ENCODE peak calls at places on chromosomes 3 and 15, in four cellular contexts. W is heart right ventricle; I is body of pancreas; E is activated naive CD4-positive, alpha-beta T cell. C is an unnamed sample.

GRCh38 chr15:38517312-38517711 is 47.3 kb downstream of the RASGRP1 start:
- DNase-seq in I (no peak), W (no peak), E (no peak), C (no peak)

GRCh38 chr15:74725241-74725774 is at the start of gene CYP1A1:
- DNase-seq in E (peak; percentile 24), I (peak; percentile 69), W (peak; percentile 28), C (peak; percentile 40)

GRCh38 chr3:129943020-129943419 is 31.5 kb upstream of the TRH start:
- DNase-seq in E (no peak), I (no peak), W (no peak), C (no peak)

GRCh38 chr15:84736375-84736774 is 12.0 kb upstream of the ZNF592 start:
- DNase-seq in W (no peak), E (peak; percentile 52), I (no peak), C (no peak)

GRCh38 chr15:66912001-66912400 is 153.4 kb upstream of the SMAD3 start:
- DNase-seq in W (no peak), E (peak; percentile 4), I (no peak), C (no peak)

GRCh38 chr3:159929181-159929893 is 59.3 kb upstream of the IL12A start:
- DNase-seq in I (no peak), E (no peak), W (peak; percentile 20), C (no peak)

GRCh38 chr3:7589526-7589925 is 728.6 kb downstream of the GRM7 start:
- DNase-seq in W (no peak), I (no peak), E (no peak), C (no peak)

GRCh38 chr3:11201246-11202024 is 47.1 kb downstream of the HRH1 start:
- DNase-seq in W (no peak), I (peak; percentile 22), E (no peak), C (no peak)

GRCh38 chr15:69758291-69758771 is 305.7 kb downstream of the RPLP1 start:
- DNase-seq in W (no peak), E (no peak), I (no peak), C (no peak)

GRCh38 chr3:37905987-37906674 is 44.5 kb downstream of the CTDSPL start:
- DNase-seq in W (no peak), E (no peak), I (no peak), C (no peak)

GRCh38 chr3:192831111-192831644 is 86.5 kb downstream of the MB21D2 start:
- DNase-seq in W (no peak), I (no peak), E (no peak), C (no peak)

GRCh38 chr15:75786564-75786925 is 56.7 kb upstream of the UBE2Q2 start:
- DNase-seq in E (no peak), I (no peak), W (no peak), C (no peak)

GRCh38 chr15:35674873-35675781 is 129.2 kb upstream of the DPH6 start:
- DNase-seq in E (no peak), W (no peak), I (no peak), C (no peak)

GRCh38 chr15:28876131-28876844 is 9.5 kb upstream of the APBA2 start:
- DNase-seq in E (peak; percentile 9), W (no peak), I (no peak), C (no peak)

GRCh38 chr15:29589975-29590374 is 232.3 kb downstream of the TJP1 start:
- DNase-seq in E (no peak), I (no peak), W (no peak), C (no peak)

GRCh38 chr3:24235121-24235520 is 259.5 kb downstream of the THRB start:
- DNase-seq in I (peak; percentile 19), W (no peak), E (no peak), C (no peak)

GRCh38 chr3:125203731-125204130 is 8.8 kb downstream of the SLC12A8 start:
- DNase-seq in W (no peak), E (no peak), I (no peak), C (no peak)

GRCh38 chr3:184642623-184643308 is 69.1 kb downstream of the MAGEF1 start:
- DNase-seq in E (no peak), I (no peak), W (no peak), C (no peak)

GRCh38 chr3:166810741-166811445 is 569.2 kb downstream of the ZBBX start:
- DNase-seq in W (no peak), E (no peak), I (no peak), C (no peak)

GRCh38 chr3:72372161-72372560 is 476.1 kb downstream of the SHQ1 start:
- DNase-seq in E (no peak), W (no peak), I (no peak), C (no peak)

GRCh38 chr15:99962006-99962561 is 228.8 kb upstream of the LYSMD4 start:
- DNase-seq in E (no peak), W (no peak), I (no peak), C (no peak)

GRCh38 chr3:29642393-29643033 is 361.6 kb downstream of the RBMS3 start:
- DNase-seq in I (no peak), W (no peak), E (no peak), C (no peak)

GRCh38 chr3:50355829-50356552 is 3.3 kb downstream of the TMEM115 start:
- DNase-seq in W (no peak), E (no peak), I (peak; percentile 45), C (no peak)

GRCh38 chr15:28255965-28256364 is 66.0 kb downstream of the HERC2 start:
- DNase-seq in W (no peak), E (no peak), I (no peak), C (no peak)

GRCh38 chr15:101810905-101811304 is 1.1 kb upstream of the OR4F15 start:
- DNase-seq in I (no peak), W (no peak), E (no peak), C (no peak)

GRCh38 chr15:39447431-39447830 is 133.4 kb upstream of the THBS1 start:
- DNase-seq in E (no peak), W (no peak), I (no peak), C (no peak)

GRCh38 chr3:184748219-184749135 is 36.6 kb upstream of the MAGEF1 start:
- DNase-seq in I (peak; percentile 35), E (no peak), W (no peak), C (no peak)

GRCh38 chr3:132978464-132978863 is 59.7 kb upstream of the TMEM108 start:
- DNase-seq in E (no peak), W (no peak), I (no peak), C (no peak)

GRCh38 chr3:49930922-49931321 is 1.3 kb upstream of the MON1A start:
- DNase-seq in W (no peak), I (peak; percentile 29), E (no peak), C (no peak)

GRCh38 chr3:127588675-127589577 is 1.6 kb downstream of the TPRA1 start:
- DNase-seq in W (no peak), E (no peak), I (peak; percentile 29), C (no peak)

GRCh38 chr3:79005084-79005483 is 762.7 kb downstream of the ROBO1 start:
- DNase-seq in E (no peak), W (no peak), I (no peak), C (no peak)

GRCh38 chr3:39267631-39268553 is 11.9 kb downstream of the CX3CR1 start:
- DNase-seq in E (no peak), I (no peak), W (no peak), C (no peak)